ENCODE peak calls at places on chromosomes 5 and 9, in six cellular contexts. One of them, this sample, is unnamed.

GRCh38 chr5:89200899-89201298 is 317.9 kb upstream of the MEF2C start:
- DNase-seq in HepG2: no peak
- DNase-seq in gastrocnemius medialis: no peak
- DNase-seq in Peyer's patch: no peak
- DNase-seq in IMR-90: no peak
- DNase-seq in prostate gland: no peak
- DNase-seq in this sample: no peak

GRCh38 chr5:133222040-133222439 is 170.2 kb downstream of the HSPA4 start:
- DNase-seq in HepG2: no peak
- DNase-seq in gastrocnemius medialis: no peak
- DNase-seq in Peyer's patch: no peak
- DNase-seq in IMR-90: no peak
- DNase-seq in prostate gland: no peak
- DNase-seq in this sample: peak

GRCh38 chr5:95621839-95622629 is 2.1 kb downstream of the GPR150 start:
- DNase-seq in HepG2: no peak
- DNase-seq in gastrocnemius medialis: no peak
- DNase-seq in Peyer's patch: no peak
- DNase-seq in IMR-90: no peak
- DNase-seq in prostate gland: no peak
- DNase-seq in this sample: no peak

GRCh38 chr9:4831119-4831518 is 38.4 kb downstream of the RCL1 start:
- DNase-seq in HepG2: no peak
- DNase-seq in gastrocnemius medialis: no peak
- DNase-seq in Peyer's patch: no peak
- DNase-seq in IMR-90: peak
- DNase-seq in prostate gland: no peak
- DNase-seq in this sample: no peak

GRCh38 chr5:141849371-141850182 is 28.6 kb downstream of the PCDH1 start:
- DNase-seq in HepG2: peak
- DNase-seq in gastrocnemius medialis: peak
- DNase-seq in Peyer's patch: peak
- DNase-seq in IMR-90: peak
- DNase-seq in prostate gland: peak
- DNase-seq in this sample: peak

GRCh38 chr5:109756543-109757186 is 66.9 kb downstream of the MAN2A1 start:
- DNase-seq in HepG2: no peak
- DNase-seq in gastrocnemius medialis: no peak
- DNase-seq in Peyer's patch: no peak
- DNase-seq in IMR-90: no peak
- DNase-seq in prostate gland: no peak
- DNase-seq in this sample: no peak

GRCh38 chr5:53733853-53734252 is 173.4 kb downstream of the NDUFS4 start:
- DNase-seq in HepG2: no peak
- DNase-seq in gastrocnemius medialis: no peak
- DNase-seq in Peyer's patch: no peak
- DNase-seq in IMR-90: no peak
- DNase-seq in prostate gland: no peak
- DNase-seq in this sample: no peak

GRCh38 chr5:6525910-6526309 is 77.3 kb downstream of the UBE2QL1 start:
- DNase-seq in HepG2: peak
- DNase-seq in gastrocnemius medialis: peak
- DNase-seq in Peyer's patch: no peak
- DNase-seq in IMR-90: peak
- DNase-seq in prostate gland: peak
- DNase-seq in this sample: peak

GRCh38 chr9:14023285-14023684 is 290.7 kb downstream of the NFIB start:
- DNase-seq in HepG2: no peak
- DNase-seq in gastrocnemius medialis: no peak
- DNase-seq in Peyer's patch: no peak
- DNase-seq in IMR-90: no peak
- DNase-seq in prostate gland: no peak
- DNase-seq in this sample: no peak

GRCh38 chr9:421896-422295 is 207.2 kb downstream of the DOCK8 start:
- DNase-seq in HepG2: no peak
- DNase-seq in gastrocnemius medialis: no peak
- DNase-seq in Peyer's patch: no peak
- DNase-seq in IMR-90: no peak
- DNase-seq in prostate gland: no peak
- DNase-seq in this sample: no peak

GRCh38 chr9:120212153-120212852 is 367.7 kb downstream of the CDK5RAP2 start:
- DNase-seq in HepG2: no peak
- DNase-seq in gastrocnemius medialis: peak
- DNase-seq in Peyer's patch: no peak
- DNase-seq in IMR-90: no peak
- DNase-seq in prostate gland: no peak
- DNase-seq in this sample: no peak

GRCh38 chr5:34521628-34522290 is 134.4 kb upstream of the RAI14 start:
- DNase-seq in HepG2: peak
- DNase-seq in gastrocnemius medialis: no peak
- DNase-seq in Peyer's patch: no peak
- DNase-seq in IMR-90: no peak
- DNase-seq in prostate gland: no peak
- DNase-seq in this sample: no peak

GRCh38 chr5:103364074-103364473 is 105.5 kb downstream of the MACIR start:
- DNase-seq in HepG2: no peak
- DNase-seq in gastrocnemius medialis: no peak
- DNase-seq in Peyer's patch: no peak
- DNase-seq in IMR-90: peak
- DNase-seq in prostate gland: no peak
- DNase-seq in this sample: no peak

GRCh38 chr9:116390306-116391228 is 237.0 kb downstream of the PAPPA start:
- DNase-seq in HepG2: no peak
- DNase-seq in gastrocnemius medialis: no peak
- DNase-seq in Peyer's patch: no peak
- DNase-seq in IMR-90: no peak
- DNase-seq in prostate gland: no peak
- DNase-seq in this sample: no peak

GRCh38 chr5:143682221-143682620 is 129.7 kb upstream of the HMHB1 start:
- DNase-seq in HepG2: no peak
- DNase-seq in gastrocnemius medialis: no peak
- DNase-seq in Peyer's patch: no peak
- DNase-seq in IMR-90: peak
- DNase-seq in prostate gland: no peak
- DNase-seq in this sample: no peak

GRCh38 chr9:115276621-115277020 is 158.7 kb upstream of the TNC start:
- DNase-seq in HepG2: no peak
- DNase-seq in gastrocnemius medialis: no peak
- DNase-seq in Peyer's patch: no peak
- DNase-seq in IMR-90: peak
- DNase-seq in prostate gland: no peak
- DNase-seq in this sample: no peak

GRCh38 chr9:126515001-126515872 is 98.5 kb upstream of the LMX1B start:
- DNase-seq in HepG2: no peak
- DNase-seq in gastrocnemius medialis: no peak
- DNase-seq in Peyer's patch: no peak
- DNase-seq in IMR-90: no peak
- DNase-seq in prostate gland: no peak
- DNase-seq in this sample: peak

GRCh38 chr5:78896128-78896527 is 89.0 kb downstream of the ARSB start:
- DNase-seq in HepG2: no peak
- DNase-seq in gastrocnemius medialis: no peak
- DNase-seq in Peyer's patch: no peak
- DNase-seq in IMR-90: peak
- DNase-seq in prostate gland: no peak
- DNase-seq in this sample: no peak

GRCh38 chr9:103942652-103943051 is 151.5 kb upstream of the SMC2 start:
- DNase-seq in HepG2: no peak
- DNase-seq in gastrocnemius medialis: no peak
- DNase-seq in Peyer's patch: no peak
- DNase-seq in IMR-90: no peak
- DNase-seq in prostate gland: peak
- DNase-seq in this sample: no peak

GRCh38 chr9:129162497-129162896 is 15.6 kb downstream of the IER5L start:
- DNase-seq in HepG2: no peak
- DNase-seq in gastrocnemius medialis: no peak
- DNase-seq in Peyer's patch: no peak
- DNase-seq in IMR-90: no peak
- DNase-seq in prostate gland: no peak
- DNase-seq in this sample: no peak

GRCh38 chr5:83570916-83571315 is 99.4 kb downstream of the VCAN start:
- DNase-seq in HepG2: no peak
- DNase-seq in gastrocnemius medialis: no peak
- DNase-seq in Peyer's patch: no peak
- DNase-seq in IMR-90: peak
- DNase-seq in prostate gland: no peak
- DNase-seq in this sample: no peak

GRCh38 chr5:83564069-83564749 is 92.7 kb downstream of the VCAN start:
- DNase-seq in HepG2: peak
- DNase-seq in gastrocnemius medialis: no peak
- DNase-seq in Peyer's patch: no peak
- DNase-seq in IMR-90: peak
- DNase-seq in prostate gland: no peak
- DNase-seq in this sample: no peak

GRCh38 chr5:83572271-83572670 is 100.7 kb downstream of the VCAN start:
- DNase-seq in HepG2: no peak
- DNase-seq in gastrocnemius medialis: no peak
- DNase-seq in Peyer's patch: no peak
- DNase-seq in IMR-90: no peak
- DNase-seq in prostate gland: no peak
- DNase-seq in this sample: no peak

GRCh38 chr5:83563631-83564030 is 92.1 kb downstream of the VCAN start:
- DNase-seq in HepG2: peak
- DNase-seq in gastrocnemius medialis: no peak
- DNase-seq in Peyer's patch: no peak
- DNase-seq in IMR-90: no peak
- DNase-seq in prostate gland: no peak
- DNase-seq in this sample: no peak

DNA sequence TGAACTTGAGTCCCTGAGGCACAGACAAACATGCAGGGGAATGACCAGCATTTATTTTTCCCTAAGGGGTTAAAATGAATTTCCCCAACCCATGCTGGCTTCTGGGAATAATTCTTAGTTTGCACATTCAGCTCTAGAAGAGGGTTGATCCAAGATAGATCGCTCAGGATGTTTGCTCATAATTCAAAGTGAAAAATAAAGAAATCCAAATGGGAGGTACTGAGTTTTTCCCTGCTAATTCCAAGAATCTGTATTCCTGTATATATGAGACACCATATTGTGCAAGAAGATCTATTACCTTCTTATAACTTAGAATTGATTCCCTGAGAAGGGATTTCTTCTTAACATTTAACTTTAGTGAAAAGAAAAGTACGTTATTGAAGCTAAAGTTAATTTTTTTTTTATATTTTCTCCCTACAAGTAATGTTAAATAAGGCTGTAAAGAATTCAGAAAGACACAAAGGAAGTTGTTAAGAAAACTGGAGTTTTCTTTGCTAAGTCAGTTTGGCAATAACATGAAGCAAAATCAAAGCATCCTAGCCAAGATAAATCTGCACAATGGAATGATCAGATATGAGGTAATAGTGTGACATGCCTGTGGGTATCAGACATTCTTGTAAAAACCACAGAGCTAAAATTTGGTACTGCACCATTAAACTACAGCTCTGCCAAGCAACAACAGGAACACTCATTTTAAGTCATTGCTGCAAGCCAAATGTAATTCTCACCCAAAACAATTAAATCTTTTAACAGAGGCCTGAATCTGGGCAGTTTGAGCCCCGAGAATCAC is 96.4 kb downstream of the VCAN start:
- DNase-seq in HepG2: peak
- DNase-seq in gastrocnemius medialis: no peak
- DNase-seq in Peyer's patch: no peak
- DNase-seq in IMR-90: peak
- DNase-seq in prostate gland: no peak
- DNase-seq in this sample: no peak
- H3K4me3 ChIP-seq in HepG2: no peak
- H3K4me3 ChIP-seq in gastrocnemius medialis: no peak
- H3K4me3 ChIP-seq in Peyer's patch: no peak
- H3K4me3 ChIP-seq in IMR-90: no peak
- H3K4me3 ChIP-seq in prostate gland: no peak
- H3K4me3 ChIP-seq in this sample: no peak

GRCh38 chr9:87882627-87883026 is at the start of gene SPATA31E1:
- DNase-seq in HepG2: no peak
- DNase-seq in gastrocnemius medialis: no peak
- DNase-seq in Peyer's patch: no peak
- DNase-seq in IMR-90: no peak
- DNase-seq in prostate gland: peak
- DNase-seq in this sample: no peak
- TF ChIP-seq POLR2A in HepG2: no peak
- TF ChIP-seq POLR2A in gastrocnemius medialis: no peak
- TF ChIP-seq POLR2A in Peyer's patch: no peak
- TF ChIP-seq POLR2A in IMR-90: no peak
- TF ChIP-seq POLR2A in prostate gland: no peak
- TF ChIP-seq POLR2A in this sample: no peak

GRCh38 chr9:69081261-69081660 is 45.7 kb downstream of the FXN start:
- DNase-seq in HepG2: no peak
- DNase-seq in gastrocnemius medialis: no peak
- DNase-seq in Peyer's patch: no peak
- DNase-seq in IMR-90: peak
- DNase-seq in prostate gland: no peak
- DNase-seq in this sample: no peak
- H3K4me3 ChIP-seq in HepG2: no peak
- H3K4me3 ChIP-seq in gastrocnemius medialis: no peak
- H3K4me3 ChIP-seq in Peyer's patch: no peak
- H3K4me3 ChIP-seq in IMR-90: no peak
- H3K4me3 ChIP-seq in prostate gland: no peak
- H3K4me3 ChIP-seq in this sample: no peak

GRCh38 chr9:137604345-137605145 is 941 bp upstream of the ARRDC1 start:
- DNase-seq in HepG2: no peak
- DNase-seq in gastrocnemius medialis: no peak
- DNase-seq in Peyer's patch: peak
- DNase-seq in IMR-90: no peak
- DNase-seq in prostate gland: no peak
- DNase-seq in this sample: no peak

GRCh38 chr9:137606005-137606601 is 617 bp downstream of the ARRDC1 start:
- DNase-seq in HepG2: no peak
- DNase-seq in gastrocnemius medialis: peak
- DNase-seq in Peyer's patch: no peak
- DNase-seq in IMR-90: no peak
- DNase-seq in prostate gland: no peak
- DNase-seq in this sample: no peak

GRCh38 chr9:137607141-137607857 is 1.8 kb downstream of the ARRDC1 start:
- DNase-seq in HepG2: no peak
- DNase-seq in gastrocnemius medialis: no peak
- DNase-seq in Peyer's patch: no peak
- DNase-seq in IMR-90: peak
- DNase-seq in prostate gland: no peak
- DNase-seq in this sample: no peak

GRCh38 chr9:137606734-137607138 is 1.2 kb downstream of the ARRDC1 start:
- DNase-seq in HepG2: no peak
- DNase-seq in gastrocnemius medialis: no peak
- DNase-seq in Peyer's patch: no peak
- DNase-seq in IMR-90: no peak
- DNase-seq in prostate gland: no peak
- DNase-seq in this sample: no peak

GRCh38 chr9:137605146-137606004 is at the start of gene ARRDC1:
- DNase-seq in HepG2: peak
- DNase-seq in gastrocnemius medialis: peak
- DNase-seq in Peyer's patch: peak
- DNase-seq in IMR-90: peak
- DNase-seq in prostate gland: peak
- DNase-seq in this sample: peak
- TF ChIP-seq POLR2A in HepG2: peak
- TF ChIP-seq POLR2A in gastrocnemius medialis: peak
- TF ChIP-seq POLR2A in Peyer's patch: peak
- TF ChIP-seq POLR2A in IMR-90: peak
- TF ChIP-seq POLR2A in prostate gland: peak
- TF ChIP-seq POLR2A in this sample: no peak

This sample was measured in lower leg skin.